ENCODE peak calls at places on chromosomes 16 and 17, in four cellular contexts. One of them, this sample, is unnamed.

GRCh38 chr17:72687941-72688340 is 404.5 kb downstream of the SLC39A11 start:
- DNase-seq in right lobe of liver: no peak
- DNase-seq in endodermal cell: no peak
- DNase-seq in coronary artery: no peak
- DNase-seq in this sample: no peak

GRCh38 chr17:67068999-67069398 is 24.6 kb downstream of the CACNG1 start:
- DNase-seq in right lobe of liver: no peak
- DNase-seq in coronary artery: no peak
- DNase-seq in endodermal cell: no peak
- DNase-seq in this sample: no peak

GRCh38 chr16:11121909-11122692 is 133.9 kb downstream of the SOCS1 start:
- DNase-seq in coronary artery: no peak
- DNase-seq in right lobe of liver: no peak
- DNase-seq in endodermal cell: no peak
- DNase-seq in this sample: no peak

GRCh38 chr17:77390870-77391269 is 250.1 kb downstream of the SEC14L1 start:
- DNase-seq in right lobe of liver: no peak
- DNase-seq in endodermal cell: no peak
- DNase-seq in coronary artery: no peak
- DNase-seq in this sample: no peak

GRCh38 chr16:57897053-57897784 is 73.7 kb downstream of the CNGB1 start:
- DNase-seq in coronary artery: no peak
- DNase-seq in right lobe of liver: no peak
- DNase-seq in endodermal cell: no peak
- DNase-seq in this sample: peak

GRCh38 chr16:27512061-27512460 is 37.7 kb downstream of the GTF3C1 start:
- DNase-seq in coronary artery: no peak
- DNase-seq in right lobe of liver: no peak
- DNase-seq in endodermal cell: no peak
- DNase-seq in this sample: no peak

GRCh38 chr17:7656958-7657715 is 6.4 kb downstream of the ATP1B2 start:
- DNase-seq in coronary artery: no peak
- DNase-seq in endodermal cell: peak
- DNase-seq in right lobe of liver: no peak
- DNase-seq in this sample: peak

GRCh38 chr17:48100160-48100559 is 1.1 kb downstream of the CBX1 start:
- DNase-seq in endodermal cell: no peak
- DNase-seq in right lobe of liver: no peak
- DNase-seq in coronary artery: no peak
- DNase-seq in this sample: no peak

GRCh38 chr17:67662712-67663111 is 55.0 kb upstream of the NOL11 start:
- DNase-seq in endodermal cell: no peak
- DNase-seq in coronary artery: no peak
- DNase-seq in right lobe of liver: no peak
- DNase-seq in this sample: no peak

GRCh38 chr16:79316004-79316458 is 284.5 kb downstream of the MAF start:
- DNase-seq in endodermal cell: no peak
- DNase-seq in coronary artery: no peak
- DNase-seq in right lobe of liver: no peak
- DNase-seq in this sample: no peak

GRCh38 chr17:32697728-32698625 is 178.9 kb downstream of the MYO1D start:
- DNase-seq in endodermal cell: no peak
- DNase-seq in right lobe of liver: no peak
- DNase-seq in coronary artery: no peak
- DNase-seq in this sample: no peak

GRCh38 chr16:19304670-19305240 is 19.2 kb downstream of the CLEC19A start:
- DNase-seq in right lobe of liver: no peak
- DNase-seq in endodermal cell: peak
- DNase-seq in coronary artery: no peak
- DNase-seq in this sample: no peak

GRCh38 chr16:51248217-51248616 is 97.1 kb upstream of the SALL1 start:
- DNase-seq in right lobe of liver: no peak
- DNase-seq in coronary artery: peak
- DNase-seq in endodermal cell: no peak
- DNase-seq in this sample: no peak

GRCh38 chr16:51242281-51242994 is 91.4 kb upstream of the SALL1 start:
- DNase-seq in right lobe of liver: no peak
- DNase-seq in coronary artery: peak
- DNase-seq in endodermal cell: no peak
- DNase-seq in this sample: no peak

GRCh38 chr16:51245306-51245705 is 94.2 kb upstream of the SALL1 start:
- DNase-seq in coronary artery: peak
- DNase-seq in right lobe of liver: no peak
- DNase-seq in endodermal cell: no peak
- DNase-seq in this sample: no peak

GRCh38 chr16:51239196-51239595 is 88.1 kb upstream of the SALL1 start:
- DNase-seq in right lobe of liver: no peak
- DNase-seq in endodermal cell: no peak
- DNase-seq in coronary artery: no peak
- DNase-seq in this sample: no peak

DNA sequence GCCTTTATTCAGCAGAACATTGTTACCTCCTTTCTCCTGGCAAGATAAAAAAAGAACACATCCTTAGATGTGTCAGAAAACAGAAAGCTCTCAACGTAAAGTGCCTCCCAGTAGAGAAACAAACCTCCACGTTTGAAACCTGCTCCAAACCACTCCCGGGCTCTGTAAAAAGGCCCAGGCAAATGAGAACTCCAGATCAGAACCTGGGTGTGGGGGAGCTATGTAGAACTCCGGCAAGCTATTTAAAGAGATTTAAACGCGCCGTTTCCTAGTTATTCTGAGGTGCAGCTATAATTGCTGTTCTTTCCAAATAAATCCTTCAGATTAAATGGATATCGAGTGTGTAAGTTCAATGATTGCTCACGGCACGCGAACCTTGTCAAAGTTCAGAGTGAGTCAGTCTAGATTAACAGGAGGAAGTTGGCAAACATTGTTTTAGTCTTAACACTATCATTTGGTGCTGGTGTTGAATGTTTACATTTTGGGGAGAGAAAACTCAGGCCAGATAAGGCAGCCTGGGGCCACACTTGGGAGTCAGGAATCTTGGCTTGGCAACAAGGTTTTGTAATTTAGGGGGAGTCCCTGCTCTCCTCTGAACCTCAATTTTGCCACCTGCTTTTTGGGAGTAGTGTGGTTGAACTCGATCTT is 92.9 kb upstream of the SALL1 start:
- DNase-seq in endodermal cell: no peak
- DNase-seq in right lobe of liver: peak
- DNase-seq in coronary artery: peak
- DNase-seq in this sample: no peak
- H3K27ac ChIP-seq in endodermal cell: no peak
- H3K27ac ChIP-seq in right lobe of liver: no peak
- H3K27ac ChIP-seq in coronary artery: no peak
- H3K27ac ChIP-seq in this sample: no peak

GRCh38 chr16:81654346-81654745 is 124.7 kb upstream of the PLCG2 start:
- DNase-seq in right lobe of liver: no peak
- DNase-seq in endodermal cell: no peak
- DNase-seq in coronary artery: no peak
- DNase-seq in this sample: no peak

GRCh38 chr16:81651758-81652718 is 127.1 kb upstream of the PLCG2 start:
- DNase-seq in right lobe of liver: no peak
- DNase-seq in endodermal cell: no peak
- DNase-seq in coronary artery: no peak
- DNase-seq in this sample: no peak

GRCh38 chr16:81650982-81651562 is 128.0 kb upstream of the PLCG2 start:
- DNase-seq in endodermal cell: peak
- DNase-seq in right lobe of liver: peak
- DNase-seq in coronary artery: peak
- DNase-seq in this sample: peak

GRCh38 chr16:81655474-81656162 is 123.5 kb upstream of the PLCG2 start:
- DNase-seq in right lobe of liver: no peak
- DNase-seq in coronary artery: no peak
- DNase-seq in endodermal cell: no peak
- DNase-seq in this sample: no peak

DNA sequence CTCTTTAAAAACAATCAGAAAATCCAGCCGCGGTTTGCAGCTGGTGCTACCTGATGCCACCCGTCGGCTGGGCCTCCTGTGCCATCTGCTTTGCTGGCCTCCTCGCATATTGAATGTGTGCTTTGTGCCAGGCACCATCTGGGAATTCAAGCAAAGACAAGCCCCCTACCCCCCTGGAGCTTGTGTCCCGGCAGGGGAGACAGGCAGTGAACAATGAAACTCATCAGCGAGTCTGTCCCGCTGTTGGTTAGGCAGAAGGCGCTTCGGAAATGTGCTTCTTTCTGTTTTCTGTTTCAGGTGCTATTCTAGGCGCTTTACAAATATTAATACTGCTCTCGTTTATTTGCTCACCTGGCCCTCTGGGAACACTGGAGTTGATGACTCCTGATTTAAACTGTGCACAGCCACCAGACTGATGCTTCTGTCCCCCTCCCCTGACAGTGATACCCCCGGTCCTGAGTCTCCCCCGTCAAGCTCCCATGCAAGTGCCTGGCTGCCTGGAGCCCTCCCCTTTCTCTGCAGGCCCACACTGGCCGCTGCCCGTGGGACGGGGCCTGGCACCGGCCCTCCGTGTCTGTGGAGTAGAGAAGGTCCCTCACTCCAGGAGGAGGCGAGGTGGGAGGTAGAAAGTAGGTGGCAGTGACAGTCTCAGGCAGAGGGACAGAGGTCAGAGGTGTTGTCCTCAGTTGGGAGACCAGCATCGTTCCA is 126.1 kb upstream of the PLCG2 start:
- DNase-seq in endodermal cell: peak
- DNase-seq in coronary artery: no peak
- DNase-seq in right lobe of liver: no peak
- DNase-seq in this sample: no peak
- H3K4me3 ChIP-seq in endodermal cell: no peak
- H3K4me3 ChIP-seq in coronary artery: no peak
- H3K4me3 ChIP-seq in right lobe of liver: no peak
- H3K4me3 ChIP-seq in this sample: peak

GRCh38 chr16:9107025-9107970 is 15.9 kb downstream of the HAPSTR1 start:
- DNase-seq in coronary artery: no peak
- DNase-seq in endodermal cell: no peak
- DNase-seq in right lobe of liver: no peak
- DNase-seq in this sample: no peak
- H3K27ac ChIP-seq in coronary artery: no peak
- H3K27ac ChIP-seq in endodermal cell: no peak
- H3K27ac ChIP-seq in right lobe of liver: no peak
- H3K27ac ChIP-seq in this sample: no peak

DNA sequence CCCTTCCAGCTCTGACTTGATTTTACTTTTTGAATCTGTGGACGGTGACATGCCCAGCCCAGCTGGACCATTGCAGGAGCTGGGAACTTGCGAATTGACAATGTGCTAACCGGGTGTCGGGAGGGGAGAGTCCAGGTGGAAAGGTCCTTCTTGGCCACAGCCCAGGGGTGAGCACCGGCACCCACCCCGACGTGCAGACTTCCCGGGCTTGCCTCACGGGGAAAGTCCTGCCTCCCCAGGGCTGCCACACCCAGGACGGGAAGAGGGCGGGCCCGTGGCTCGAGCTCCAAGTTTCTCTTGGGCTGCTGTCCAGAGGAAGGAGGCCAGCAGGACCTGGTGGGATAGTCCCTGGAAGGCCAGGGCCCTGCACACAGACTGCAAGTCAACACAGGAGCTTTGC is 17.7 kb downstream of the CARD14 start:
- DNase-seq in endodermal cell: no peak
- DNase-seq in coronary artery: no peak
- DNase-seq in right lobe of liver: no peak
- DNase-seq in this sample: peak
- H3K4me3 ChIP-seq in endodermal cell: no peak
- H3K4me3 ChIP-seq in coronary artery: peak
- H3K4me3 ChIP-seq in right lobe of liver: no peak
- H3K4me3 ChIP-seq in this sample: no peak

GRCh38 chr16:48321307-48322036 is 63.7 kb downstream of the SIAH1 start:
- DNase-seq in endodermal cell: no peak
- DNase-seq in coronary artery: no peak
- DNase-seq in right lobe of liver: no peak
- DNase-seq in this sample: no peak
- H3K27ac ChIP-seq in endodermal cell: no peak
- H3K27ac ChIP-seq in coronary artery: no peak
- H3K27ac ChIP-seq in right lobe of liver: no peak
- H3K27ac ChIP-seq in this sample: no peak

DNA sequence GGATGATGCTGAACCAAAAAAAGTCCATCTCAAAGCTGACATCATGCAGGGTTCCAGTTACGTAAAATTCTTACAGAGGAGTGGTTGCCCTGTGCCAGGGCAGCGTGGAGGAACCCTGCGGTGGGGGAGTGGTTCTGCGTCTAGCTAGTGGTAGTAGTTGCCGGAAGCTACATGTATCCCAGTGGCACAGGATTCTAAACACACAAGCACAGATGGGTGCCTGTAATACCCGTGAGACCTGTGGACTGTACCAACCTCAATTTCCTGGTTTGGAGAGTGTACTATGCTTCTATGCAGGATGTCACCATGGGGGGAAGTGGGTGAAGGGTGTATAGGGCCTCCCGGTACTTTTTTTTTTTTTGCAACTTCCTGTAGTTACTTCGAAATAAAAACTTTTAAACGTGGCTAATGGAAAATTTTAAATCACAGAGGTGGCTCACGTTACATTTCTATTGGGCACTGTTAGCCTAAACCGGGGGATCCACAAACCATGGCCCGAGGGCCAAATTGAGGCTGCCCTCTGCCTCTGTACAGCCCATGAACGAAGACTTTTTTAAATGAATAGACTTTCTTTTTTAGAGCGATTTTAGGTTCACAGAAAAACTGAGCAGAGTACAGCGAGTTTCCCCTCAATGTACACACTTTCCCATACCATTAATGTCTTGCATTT is 38.5 kb downstream of the TBC1D16 start:
- DNase-seq in endodermal cell: no peak
- DNase-seq in coronary artery: no peak
- DNase-seq in right lobe of liver: no peak
- DNase-seq in this sample: no peak
- H3K4me3 ChIP-seq in endodermal cell: no peak
- H3K4me3 ChIP-seq in coronary artery: no peak
- H3K4me3 ChIP-seq in right lobe of liver: no peak
- H3K4me3 ChIP-seq in this sample: no peak

DNA sequence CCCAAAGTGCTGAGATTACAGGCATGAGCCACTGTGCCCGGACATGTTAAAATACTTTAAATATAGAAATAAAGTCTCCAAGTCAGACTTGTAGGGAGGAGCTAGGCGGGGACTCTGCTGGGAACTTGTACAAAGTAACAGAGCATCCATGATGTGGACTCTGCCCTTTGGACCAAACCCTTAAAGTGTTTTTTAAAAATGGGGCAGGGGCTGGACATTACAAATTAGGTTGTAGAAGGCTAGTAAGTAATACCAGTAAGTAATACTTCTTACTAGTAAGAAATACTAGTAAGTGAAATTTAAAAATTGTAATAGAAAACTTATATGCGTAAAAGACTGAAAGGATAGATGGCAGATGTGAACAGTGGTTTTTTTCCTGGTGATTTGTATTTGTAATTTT is 9.7 kb upstream of the SPATA32 start:
- DNase-seq in coronary artery: no peak
- DNase-seq in endodermal cell: no peak
- DNase-seq in right lobe of liver: no peak
- DNase-seq in this sample: no peak
- H3K27ac ChIP-seq in coronary artery: no peak
- H3K27ac ChIP-seq in endodermal cell: no peak
- H3K27ac ChIP-seq in right lobe of liver: no peak
- H3K27ac ChIP-seq in this sample: no peak

DNA sequence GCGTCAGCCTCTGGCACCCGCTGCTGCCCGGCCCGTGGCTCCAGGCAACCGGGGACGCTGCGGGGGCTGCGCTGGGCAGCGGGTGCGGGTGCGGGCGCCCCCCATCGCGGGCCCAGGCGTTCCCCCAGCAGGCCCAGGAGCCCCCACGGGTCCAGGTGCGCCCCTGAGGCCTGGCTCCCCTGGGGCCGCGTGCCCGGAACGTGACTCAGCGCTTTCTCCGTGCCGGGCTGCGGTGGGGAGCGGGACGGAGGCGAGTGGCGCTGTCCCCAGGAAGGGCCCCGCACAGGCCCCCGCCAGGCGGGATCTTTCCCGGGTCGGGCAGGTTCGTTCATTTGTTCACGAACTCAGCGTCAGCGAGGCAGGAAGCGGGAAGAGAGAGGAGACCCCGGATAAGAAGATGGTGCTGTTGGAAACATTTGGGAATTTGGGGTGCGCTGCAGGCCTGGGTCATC is 18.4 kb upstream of the EXOC7 start:
- DNase-seq in coronary artery: no peak
- DNase-seq in right lobe of liver: no peak
- DNase-seq in endodermal cell: no peak
- DNase-seq in this sample: no peak
- H3K4me3 ChIP-seq in coronary artery: peak
- H3K4me3 ChIP-seq in right lobe of liver: peak
- H3K4me3 ChIP-seq in endodermal cell: no peak
- H3K4me3 ChIP-seq in this sample: peak